ENCODE peak calls at places on chromosomes 2 and 18, in five cellular contexts. G, D, L, O and B are unnamed samples. For H3K4me1, the result is how much of the 10 kb centered on the place peaks cover.

GRCh38 chr18:69935319-69936190 is 12.1 kb downstream of the CD226 start:
- DNase-seq in G (peak), D (peak), L (peak), O (no peak), B (no peak)

GRCh38 chr2:37851828-37852584 is 73.1 kb upstream of the RMDN2 start:
- DNase-seq in G (no peak), D (no peak), L (no peak), O (no peak), B (no peak)

GRCh38 chr18:35029103-35029502 is 12.1 kb upstream of the MAPRE2 start:
- DNase-seq in G (no peak), D (no peak), L (no peak), O (no peak), B (no peak)

GRCh38 chr18:50193796-50194622 is 938 bp downstream of the MYO5B start:
- DNase-seq in G (no peak), D (peak), L (peak), O (no peak), B (peak)

GRCh38 chr18:79681484-79682387 is 2.1 kb downstream of the CTDP1 start:
- DNase-seq in G (peak), D (peak), L (peak), O (no peak), B (no peak)

GRCh38 chr2:154696771-154697170 is 1.7 kb upstream of the KCNJ3 start:
- DNase-seq in G (no peak), D (no peak), L (no peak), O (no peak), B (no peak)

GRCh38 chr2:157438907-157439791 is 4.7 kb downstream of the CYTIP start:
- DNase-seq in G (no peak), D (no peak), L (no peak), O (no peak), B (no peak)

GRCh38 chr2:219766658-219767057 is 139.2 kb downstream of the SLC4A3 start:
- DNase-seq in G (no peak), D (no peak), L (no peak), O (no peak), B (no peak)

GRCh38 chr2:179486969-179487752 is 222.5 kb upstream of the SESTD1 start:
- DNase-seq in G (peak), D (no peak), L (no peak), O (no peak), B (no peak)

GRCh38 chr2:94879982-94880377 is 8.8 kb downstream of the TEKT4 start:
- DNase-seq in G (no peak), D (no peak), L (no peak), O (no peak), B (no peak)

GRCh38 chr2:19837235-19837766 is 64.5 kb downstream of the TTC32 start:
- DNase-seq in G (no peak), D (no peak), L (no peak), O (no peak), B (no peak)

GRCh38 chr2:241112592-241112991 is 10.5 kb upstream of the MTERF4 start:
- DNase-seq in G (no peak), D (no peak), L (no peak), O (no peak), B (no peak)

DNA sequence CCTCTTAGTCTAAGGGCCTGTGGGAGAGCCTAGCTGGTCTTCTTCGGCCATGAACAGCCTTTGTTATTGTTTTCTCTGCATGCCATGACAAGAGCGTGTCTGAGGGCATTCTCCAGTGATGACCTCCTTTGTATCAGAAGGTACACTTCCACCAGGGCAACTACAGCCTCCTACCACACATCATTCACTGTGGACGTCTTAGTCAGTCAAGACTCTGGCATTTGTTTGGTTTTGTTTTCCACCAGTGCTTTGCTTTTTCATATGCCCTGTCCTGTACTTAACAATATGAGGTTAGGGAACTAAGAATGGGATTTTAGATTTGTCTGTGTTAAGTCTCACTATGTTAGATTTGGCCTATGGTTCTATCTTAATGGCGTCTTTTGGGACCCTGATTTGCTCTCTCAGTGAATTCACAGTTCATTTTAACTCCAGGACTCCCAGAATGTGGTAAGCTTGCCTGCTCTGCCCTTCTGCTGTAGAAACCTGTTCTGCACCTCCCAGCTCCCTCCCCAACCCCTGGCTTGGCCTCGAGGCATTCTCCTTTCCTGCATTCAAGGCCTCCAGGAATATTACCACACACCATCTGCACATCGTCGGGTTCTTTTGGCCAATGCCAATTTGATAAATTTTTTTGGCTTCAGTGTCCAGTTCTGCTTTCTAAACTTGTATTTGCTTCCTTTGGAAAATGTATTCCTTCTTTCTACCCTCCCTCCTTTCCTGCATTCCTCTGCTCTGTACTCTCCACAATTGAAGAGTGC is 42.8 kb upstream of the IL1R1 start:
- DNase-seq in G (no peak), D (no peak), L (no peak), O (no peak), B (no peak)
- H3K4me1 ChIP-seq in G (under half), D (under half), L (under half), O (under half), B (under half)

GRCh38 chr2:68432696-68433658 is 34.1 kb downstream of the FBXO48 start:
- DNase-seq in G (no peak), D (no peak), L (no peak), O (peak), B (no peak)

GRCh38 chr2:68428132-68428531 is 39.0 kb downstream of the FBXO48 start:
- DNase-seq in G (no peak), D (no peak), L (no peak), O (no peak), B (no peak)

GRCh38 chr2:68428746-68429145 is 38.3 kb downstream of the FBXO48 start:
- DNase-seq in G (no peak), D (no peak), L (no peak), O (no peak), B (no peak)

GRCh38 chr2:68429311-68429826 is 37.7 kb downstream of the FBXO48 start:
- DNase-seq in G (no peak), D (no peak), L (no peak), O (no peak), B (no peak)

DNA sequence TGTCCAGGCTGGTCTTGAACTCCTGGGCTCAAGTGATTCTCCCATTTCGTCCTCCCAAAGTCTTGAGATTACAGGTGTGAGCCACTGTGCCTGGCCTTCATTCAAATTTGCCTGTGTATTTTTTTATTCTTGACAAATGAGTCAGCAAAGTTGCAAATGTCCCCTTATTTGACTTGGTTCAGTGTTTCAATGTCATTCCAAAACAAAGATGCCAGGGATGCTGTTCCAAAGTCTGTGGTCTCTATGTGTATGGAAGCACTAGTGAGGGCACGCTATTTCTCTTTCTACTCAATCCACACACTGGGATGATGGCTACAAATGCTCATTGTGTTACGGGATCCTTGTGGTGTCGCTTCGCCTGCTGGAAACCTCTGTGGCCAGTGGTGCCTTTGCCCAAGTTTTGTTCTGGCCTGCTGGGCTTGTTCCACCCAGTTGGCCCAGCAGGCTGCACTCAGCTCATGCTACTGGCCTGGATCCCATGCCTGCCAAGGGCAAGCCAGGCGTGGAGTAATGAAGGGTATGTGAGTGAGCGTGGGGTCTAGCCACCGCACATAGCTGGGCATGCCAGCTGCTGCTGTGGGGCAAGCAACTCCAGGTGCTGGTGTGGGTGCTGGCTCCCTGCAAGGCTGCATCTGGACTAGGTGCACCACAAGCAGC is 35.6 kb downstream of the FBXO48 start:
- DNase-seq in G (no peak), D (no peak), L (no peak), O (no peak), B (no peak)
- H3K4me1 ChIP-seq in G (under half), D (under half), L (under half), O (under half), B (under half)

GRCh38 chr2:11494310-11494709 is 28.3 kb upstream of the E2F6 start:
- DNase-seq in G (no peak), D (no peak), L (no peak), O (no peak), B (no peak)
- H3K4me1 ChIP-seq in G (under half), D (under half), L (under half), O (under half), B (under half)

DNA sequence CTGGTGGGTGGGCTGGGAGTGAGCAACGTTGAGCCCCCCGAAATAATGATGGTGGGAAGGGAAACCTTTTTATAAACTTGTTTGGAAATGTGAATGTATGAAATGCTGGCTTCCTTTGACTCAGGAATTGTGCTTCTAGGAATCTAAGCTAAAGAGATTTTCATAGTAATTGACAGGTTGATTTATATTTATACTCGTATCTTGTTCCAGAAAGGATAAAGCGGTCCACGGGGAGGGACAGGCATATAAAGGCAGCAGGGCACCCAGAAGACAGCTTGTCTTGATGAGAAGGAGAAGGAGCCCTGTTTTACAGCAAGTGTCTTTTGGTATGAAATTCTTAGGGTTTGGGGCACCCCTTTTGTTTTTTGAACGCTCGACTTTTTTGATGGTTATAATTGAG is 157.8 kb downstream of the AGAP1 start:
- DNase-seq in G (no peak), D (no peak), L (no peak), O (no peak), B (no peak)
- H3K4me1 ChIP-seq in G (under half), D (under half), L (under half), O (under half), B (under half)